ENCODE peak calls at places on chromosomes 6 and 20, in five cellular contexts. One of them, this sample, is unnamed.

GRCh38 chr6:170255426-170256125 is 35.3 kb downstream of the DLL1 start:
- DNase-seq in lung microvascular endothelial cell: no peak
- DNase-seq in stimulated activated CD4-positive, alpha-beta T cell treated with anti-CD3 and anti-CD28 coated beads, TNF-alpha, amount 100 ng/mL, for 4 hours: no peak
- DNase-seq in RCC 7860: no peak
- DNase-seq in stimulated activated CD8-positive, alpha-beta memory T cell treated with anti-CD3 and anti-CD28 coated beads, Interleukin-15, amount 100 ng/mL, for 1 hour: no peak
- DNase-seq in this sample: no peak

GRCh38 chr6:159047896-159048685 is 3.3 kb upstream of the TAGAP start:
- DNase-seq in RCC 7860: no peak
- DNase-seq in lung microvascular endothelial cell: no peak
- DNase-seq in stimulated activated CD8-positive, alpha-beta memory T cell treated with anti-CD3 and anti-CD28 coated beads, Interleukin-15, amount 100 ng/mL, for 1 hour: no peak
- DNase-seq in stimulated activated CD4-positive, alpha-beta T cell treated with anti-CD3 and anti-CD28 coated beads, TNF-alpha, amount 100 ng/mL, for 4 hours: no peak
- DNase-seq in this sample: no peak

GRCh38 chr20:62900692-62901584 is 25.4 kb downstream of the DIDO1 start:
- DNase-seq in RCC 7860: no peak
- DNase-seq in stimulated activated CD8-positive, alpha-beta memory T cell treated with anti-CD3 and anti-CD28 coated beads, Interleukin-15, amount 100 ng/mL, for 1 hour: no peak
- DNase-seq in lung microvascular endothelial cell: peak
- DNase-seq in stimulated activated CD4-positive, alpha-beta T cell treated with anti-CD3 and anti-CD28 coated beads, TNF-alpha, amount 100 ng/mL, for 4 hours: no peak
- DNase-seq in this sample: no peak

GRCh38 chr6:138397128-138397814 is 6.8 kb upstream of the HEBP2 start:
- DNase-seq in RCC 7860: no peak
- DNase-seq in lung microvascular endothelial cell: no peak
- DNase-seq in stimulated activated CD4-positive, alpha-beta T cell treated with anti-CD3 and anti-CD28 coated beads, TNF-alpha, amount 100 ng/mL, for 4 hours: no peak
- DNase-seq in stimulated activated CD8-positive, alpha-beta memory T cell treated with anti-CD3 and anti-CD28 coated beads, Interleukin-15, amount 100 ng/mL, for 1 hour: no peak
- DNase-seq in this sample: no peak

GRCh38 chr6:3913077-3913957 is 64.1 kb downstream of the FAM50B start:
- DNase-seq in RCC 7860: peak
- DNase-seq in lung microvascular endothelial cell: peak
- DNase-seq in stimulated activated CD4-positive, alpha-beta T cell treated with anti-CD3 and anti-CD28 coated beads, TNF-alpha, amount 100 ng/mL, for 4 hours: no peak
- DNase-seq in stimulated activated CD8-positive, alpha-beta memory T cell treated with anti-CD3 and anti-CD28 coated beads, Interleukin-15, amount 100 ng/mL, for 1 hour: no peak
- DNase-seq in this sample: peak

GRCh38 chr20:38748097-38748862 is at the start of gene ACTR5:
- DNase-seq in stimulated activated CD4-positive, alpha-beta T cell treated with anti-CD3 and anti-CD28 coated beads, TNF-alpha, amount 100 ng/mL, for 4 hours: peak
- DNase-seq in lung microvascular endothelial cell: peak
- DNase-seq in stimulated activated CD8-positive, alpha-beta memory T cell treated with anti-CD3 and anti-CD28 coated beads, Interleukin-15, amount 100 ng/mL, for 1 hour: peak
- DNase-seq in RCC 7860: peak
- DNase-seq in this sample: peak

GRCh38 chr20:38156888-38157634 is 8.0 kb downstream of the TGM2 start:
- DNase-seq in stimulated activated CD8-positive, alpha-beta memory T cell treated with anti-CD3 and anti-CD28 coated beads, Interleukin-15, amount 100 ng/mL, for 1 hour: no peak
- DNase-seq in stimulated activated CD4-positive, alpha-beta T cell treated with anti-CD3 and anti-CD28 coated beads, TNF-alpha, amount 100 ng/mL, for 4 hours: no peak
- DNase-seq in lung microvascular endothelial cell: peak
- DNase-seq in RCC 7860: peak
- DNase-seq in this sample: peak

GRCh38 chr6:126947070-126947469 is 171.4 kb upstream of the RSPO3 start:
- DNase-seq in stimulated activated CD8-positive, alpha-beta memory T cell treated with anti-CD3 and anti-CD28 coated beads, Interleukin-15, amount 100 ng/mL, for 1 hour: no peak
- DNase-seq in stimulated activated CD4-positive, alpha-beta T cell treated with anti-CD3 and anti-CD28 coated beads, TNF-alpha, amount 100 ng/mL, for 4 hours: no peak
- DNase-seq in lung microvascular endothelial cell: no peak
- DNase-seq in RCC 7860: no peak
- DNase-seq in this sample: no peak

GRCh38 chr20:45336530-45337366 is 11.5 kb downstream of the SDC4 start:
- DNase-seq in RCC 7860: peak
- DNase-seq in stimulated activated CD4-positive, alpha-beta T cell treated with anti-CD3 and anti-CD28 coated beads, TNF-alpha, amount 100 ng/mL, for 4 hours: no peak
- DNase-seq in lung microvascular endothelial cell: peak
- DNase-seq in stimulated activated CD8-positive, alpha-beta memory T cell treated with anti-CD3 and anti-CD28 coated beads, Interleukin-15, amount 100 ng/mL, for 1 hour: no peak
- DNase-seq in this sample: peak

GRCh38 chr20:17882065-17882833 is 86.3 kb downstream of the SNX5 start:
- DNase-seq in stimulated activated CD4-positive, alpha-beta T cell treated with anti-CD3 and anti-CD28 coated beads, TNF-alpha, amount 100 ng/mL, for 4 hours: no peak
- DNase-seq in stimulated activated CD8-positive, alpha-beta memory T cell treated with anti-CD3 and anti-CD28 coated beads, Interleukin-15, amount 100 ng/mL, for 1 hour: no peak
- DNase-seq in RCC 7860: no peak
- DNase-seq in lung microvascular endothelial cell: no peak
- DNase-seq in this sample: no peak

GRCh38 chr6:13454286-13455221 is 32.8 kb downstream of the GFOD1 start:
- DNase-seq in lung microvascular endothelial cell: peak
- DNase-seq in stimulated activated CD8-positive, alpha-beta memory T cell treated with anti-CD3 and anti-CD28 coated beads, Interleukin-15, amount 100 ng/mL, for 1 hour: peak
- DNase-seq in RCC 7860: peak
- DNase-seq in stimulated activated CD4-positive, alpha-beta T cell treated with anti-CD3 and anti-CD28 coated beads, TNF-alpha, amount 100 ng/mL, for 4 hours: peak
- DNase-seq in this sample: peak

GRCh38 chr20:14885661-14886060 is 548.2 kb upstream of the FLRT3 start:
- DNase-seq in stimulated activated CD8-positive, alpha-beta memory T cell treated with anti-CD3 and anti-CD28 coated beads, Interleukin-15, amount 100 ng/mL, for 1 hour: no peak
- DNase-seq in lung microvascular endothelial cell: no peak
- DNase-seq in stimulated activated CD4-positive, alpha-beta T cell treated with anti-CD3 and anti-CD28 coated beads, TNF-alpha, amount 100 ng/mL, for 4 hours: no peak
- DNase-seq in RCC 7860: no peak
- DNase-seq in this sample: no peak

GRCh38 chr6:130848945-130849344 is 21.7 kb downstream of the SMLR1 start:
- DNase-seq in stimulated activated CD8-positive, alpha-beta memory T cell treated with anti-CD3 and anti-CD28 coated beads, Interleukin-15, amount 100 ng/mL, for 1 hour: no peak
- DNase-seq in RCC 7860: no peak
- DNase-seq in lung microvascular endothelial cell: no peak
- DNase-seq in stimulated activated CD4-positive, alpha-beta T cell treated with anti-CD3 and anti-CD28 coated beads, TNF-alpha, amount 100 ng/mL, for 4 hours: no peak
- DNase-seq in this sample: peak

GRCh38 chr6:118398066-118398465 is 150.0 kb upstream of the PLN start:
- DNase-seq in lung microvascular endothelial cell: no peak
- DNase-seq in stimulated activated CD4-positive, alpha-beta T cell treated with anti-CD3 and anti-CD28 coated beads, TNF-alpha, amount 100 ng/mL, for 4 hours: no peak
- DNase-seq in RCC 7860: no peak
- DNase-seq in stimulated activated CD8-positive, alpha-beta memory T cell treated with anti-CD3 and anti-CD28 coated beads, Interleukin-15, amount 100 ng/mL, for 1 hour: no peak
- DNase-seq in this sample: no peak

GRCh38 chr6:24936641-24937317 is 1.0 kb upstream of the RIPOR2 start:
- DNase-seq in lung microvascular endothelial cell: no peak
- DNase-seq in stimulated activated CD8-positive, alpha-beta memory T cell treated with anti-CD3 and anti-CD28 coated beads, Interleukin-15, amount 100 ng/mL, for 1 hour: no peak
- DNase-seq in stimulated activated CD4-positive, alpha-beta T cell treated with anti-CD3 and anti-CD28 coated beads, TNF-alpha, amount 100 ng/mL, for 4 hours: peak
- DNase-seq in RCC 7860: no peak
- DNase-seq in this sample: no peak

GRCh38 chr6:41459738-41460137 is 86.4 kb upstream of the FOXP4 start:
- DNase-seq in stimulated activated CD4-positive, alpha-beta T cell treated with anti-CD3 and anti-CD28 coated beads, TNF-alpha, amount 100 ng/mL, for 4 hours: no peak
- DNase-seq in lung microvascular endothelial cell: no peak
- DNase-seq in RCC 7860: no peak
- DNase-seq in stimulated activated CD8-positive, alpha-beta memory T cell treated with anti-CD3 and anti-CD28 coated beads, Interleukin-15, amount 100 ng/mL, for 1 hour: no peak
- DNase-seq in this sample: no peak

GRCh38 chr6:132391391-132392291 is 9.6 kb downstream of the MOXD1 start:
- DNase-seq in stimulated activated CD4-positive, alpha-beta T cell treated with anti-CD3 and anti-CD28 coated beads, TNF-alpha, amount 100 ng/mL, for 4 hours: no peak
- DNase-seq in RCC 7860: peak
- DNase-seq in lung microvascular endothelial cell: peak
- DNase-seq in stimulated activated CD8-positive, alpha-beta memory T cell treated with anti-CD3 and anti-CD28 coated beads, Interleukin-15, amount 100 ng/mL, for 1 hour: no peak
- DNase-seq in this sample: peak

GRCh38 chr6:43222418-43223059 is 6.7 kb downstream of the DNPH1 start:
- DNase-seq in RCC 7860: no peak
- DNase-seq in stimulated activated CD8-positive, alpha-beta memory T cell treated with anti-CD3 and anti-CD28 coated beads, Interleukin-15, amount 100 ng/mL, for 1 hour: no peak
- DNase-seq in stimulated activated CD4-positive, alpha-beta T cell treated with anti-CD3 and anti-CD28 coated beads, TNF-alpha, amount 100 ng/mL, for 4 hours: no peak
- DNase-seq in lung microvascular endothelial cell: no peak
- DNase-seq in this sample: no peak

GRCh38 chr6:894274-894673 is 201.3 kb upstream of the EXOC2 start:
- DNase-seq in lung microvascular endothelial cell: no peak
- DNase-seq in RCC 7860: no peak
- DNase-seq in stimulated activated CD4-positive, alpha-beta T cell treated with anti-CD3 and anti-CD28 coated beads, TNF-alpha, amount 100 ng/mL, for 4 hours: no peak
- DNase-seq in stimulated activated CD8-positive, alpha-beta memory T cell treated with anti-CD3 and anti-CD28 coated beads, Interleukin-15, amount 100 ng/mL, for 1 hour: no peak
- DNase-seq in this sample: no peak

GRCh38 chr20:45834797-45835161 is 1.2 kb downstream of the SNX21 start:
- DNase-seq in stimulated activated CD8-positive, alpha-beta memory T cell treated with anti-CD3 and anti-CD28 coated beads, Interleukin-15, amount 100 ng/mL, for 1 hour: no peak
- DNase-seq in stimulated activated CD4-positive, alpha-beta T cell treated with anti-CD3 and anti-CD28 coated beads, TNF-alpha, amount 100 ng/mL, for 4 hours: no peak
- DNase-seq in lung microvascular endothelial cell: no peak
- DNase-seq in RCC 7860: no peak
- DNase-seq in this sample: no peak

GRCh38 chr6:106976270-106976669 is 1.7 kb upstream of the CD24 start:
- DNase-seq in stimulated activated CD4-positive, alpha-beta T cell treated with anti-CD3 and anti-CD28 coated beads, TNF-alpha, amount 100 ng/mL, for 4 hours: no peak
- DNase-seq in lung microvascular endothelial cell: no peak
- DNase-seq in RCC 7860: no peak
- DNase-seq in stimulated activated CD8-positive, alpha-beta memory T cell treated with anti-CD3 and anti-CD28 coated beads, Interleukin-15, amount 100 ng/mL, for 1 hour: no peak
- DNase-seq in this sample: no peak

GRCh38 chr6:75223461-75223860 is 17.6 kb upstream of the COL12A1 start:
- DNase-seq in lung microvascular endothelial cell: no peak
- DNase-seq in stimulated activated CD4-positive, alpha-beta T cell treated with anti-CD3 and anti-CD28 coated beads, TNF-alpha, amount 100 ng/mL, for 4 hours: no peak
- DNase-seq in stimulated activated CD8-positive, alpha-beta memory T cell treated with anti-CD3 and anti-CD28 coated beads, Interleukin-15, amount 100 ng/mL, for 1 hour: no peak
- DNase-seq in RCC 7860: no peak
- DNase-seq in this sample: no peak

GRCh38 chr6:132530293-132530974 is 7.6 kb upstream of the TAAR9 start:
- DNase-seq in stimulated activated CD8-positive, alpha-beta memory T cell treated with anti-CD3 and anti-CD28 coated beads, Interleukin-15, amount 100 ng/mL, for 1 hour: peak
- DNase-seq in lung microvascular endothelial cell: peak
- DNase-seq in RCC 7860: peak
- DNase-seq in stimulated activated CD4-positive, alpha-beta T cell treated with anti-CD3 and anti-CD28 coated beads, TNF-alpha, amount 100 ng/mL, for 4 hours: peak
- DNase-seq in this sample: peak

GRCh38 chr6:146578054-146578453 is 20.7 kb upstream of the ADGB start:
- DNase-seq in stimulated activated CD8-positive, alpha-beta memory T cell treated with anti-CD3 and anti-CD28 coated beads, Interleukin-15, amount 100 ng/mL, for 1 hour: no peak
- DNase-seq in lung microvascular endothelial cell: peak
- DNase-seq in stimulated activated CD4-positive, alpha-beta T cell treated with anti-CD3 and anti-CD28 coated beads, TNF-alpha, amount 100 ng/mL, for 4 hours: no peak
- DNase-seq in RCC 7860: no peak
- DNase-seq in this sample: peak

GRCh38 chr6:168201383-168201782 is 118.2 kb downstream of the DACT2 start:
- DNase-seq in lung microvascular endothelial cell: no peak
- DNase-seq in RCC 7860: no peak
- DNase-seq in stimulated activated CD8-positive, alpha-beta memory T cell treated with anti-CD3 and anti-CD28 coated beads, Interleukin-15, amount 100 ng/mL, for 1 hour: no peak
- DNase-seq in stimulated activated CD4-positive, alpha-beta T cell treated with anti-CD3 and anti-CD28 coated beads, TNF-alpha, amount 100 ng/mL, for 4 hours: no peak
- DNase-seq in this sample: no peak

GRCh38 chr6:159985296-159985940 is 16.5 kb downstream of the IGF2R start:
- DNase-seq in RCC 7860: no peak
- DNase-seq in stimulated activated CD4-positive, alpha-beta T cell treated with anti-CD3 and anti-CD28 coated beads, TNF-alpha, amount 100 ng/mL, for 4 hours: no peak
- DNase-seq in stimulated activated CD8-positive, alpha-beta memory T cell treated with anti-CD3 and anti-CD28 coated beads, Interleukin-15, amount 100 ng/mL, for 1 hour: no peak
- DNase-seq in lung microvascular endothelial cell: no peak
- DNase-seq in this sample: no peak

GRCh38 chr6:25619222-25619621 is 32.8 kb upstream of the SCGN start:
- DNase-seq in RCC 7860: no peak
- DNase-seq in lung microvascular endothelial cell: no peak
- DNase-seq in stimulated activated CD8-positive, alpha-beta memory T cell treated with anti-CD3 and anti-CD28 coated beads, Interleukin-15, amount 100 ng/mL, for 1 hour: no peak
- DNase-seq in stimulated activated CD4-positive, alpha-beta T cell treated with anti-CD3 and anti-CD28 coated beads, TNF-alpha, amount 100 ng/mL, for 4 hours: no peak
- DNase-seq in this sample: no peak

GRCh38 chr20:8423482-8423881 is 291.4 kb downstream of the PLCB1 start:
- DNase-seq in stimulated activated CD8-positive, alpha-beta memory T cell treated with anti-CD3 and anti-CD28 coated beads, Interleukin-15, amount 100 ng/mL, for 1 hour: no peak
- DNase-seq in RCC 7860: no peak
- DNase-seq in stimulated activated CD4-positive, alpha-beta T cell treated with anti-CD3 and anti-CD28 coated beads, TNF-alpha, amount 100 ng/mL, for 4 hours: no peak
- DNase-seq in lung microvascular endothelial cell: no peak
- DNase-seq in this sample: no peak

GRCh38 chr20:44866703-44867335 is 18.7 kb upstream of the YWHAB start:
- DNase-seq in RCC 7860: no peak
- DNase-seq in stimulated activated CD4-positive, alpha-beta T cell treated with anti-CD3 and anti-CD28 coated beads, TNF-alpha, amount 100 ng/mL, for 4 hours: no peak
- DNase-seq in stimulated activated CD8-positive, alpha-beta memory T cell treated with anti-CD3 and anti-CD28 coated beads, Interleukin-15, amount 100 ng/mL, for 1 hour: no peak
- DNase-seq in lung microvascular endothelial cell: no peak
- DNase-seq in this sample: no peak

GRCh38 chr6:72650081-72650745 is 28.3 kb downstream of the KCNQ5 start:
- DNase-seq in stimulated activated CD4-positive, alpha-beta T cell treated with anti-CD3 and anti-CD28 coated beads, TNF-alpha, amount 100 ng/mL, for 4 hours: no peak
- DNase-seq in RCC 7860: no peak
- DNase-seq in lung microvascular endothelial cell: no peak
- DNase-seq in stimulated activated CD8-positive, alpha-beta memory T cell treated with anti-CD3 and anti-CD28 coated beads, Interleukin-15, amount 100 ng/mL, for 1 hour: no peak
- DNase-seq in this sample: no peak

GRCh38 chr20:953742-954141 is 37.6 kb upstream of the ANGPT4 start:
- DNase-seq in lung microvascular endothelial cell: no peak
- DNase-seq in stimulated activated CD8-positive, alpha-beta memory T cell treated with anti-CD3 and anti-CD28 coated beads, Interleukin-15, amount 100 ng/mL, for 1 hour: no peak
- DNase-seq in stimulated activated CD4-positive, alpha-beta T cell treated with anti-CD3 and anti-CD28 coated beads, TNF-alpha, amount 100 ng/mL, for 4 hours: no peak
- DNase-seq in RCC 7860: no peak
- DNase-seq in this sample: no peak

GRCh38 chr6:138654715-138655634 is 118.6 kb upstream of the CCDC28A start:
- DNase-seq in lung microvascular endothelial cell: peak
- DNase-seq in stimulated activated CD8-positive, alpha-beta memory T cell treated with anti-CD3 and anti-CD28 coated beads, Interleukin-15, amount 100 ng/mL, for 1 hour: no peak
- DNase-seq in RCC 7860: no peak
- DNase-seq in stimulated activated CD4-positive, alpha-beta T cell treated with anti-CD3 and anti-CD28 coated beads, TNF-alpha, amount 100 ng/mL, for 4 hours: no peak
- DNase-seq in this sample: peak

GRCh38 chr6:15456422-15456821 is 206.4 kb downstream of the DTNBP1 start:
- DNase-seq in RCC 7860: no peak
- DNase-seq in stimulated activated CD4-positive, alpha-beta T cell treated with anti-CD3 and anti-CD28 coated beads, TNF-alpha, amount 100 ng/mL, for 4 hours: no peak
- DNase-seq in stimulated activated CD8-positive, alpha-beta memory T cell treated with anti-CD3 and anti-CD28 coated beads, Interleukin-15, amount 100 ng/mL, for 1 hour: no peak
- DNase-seq in lung microvascular endothelial cell: no peak
- DNase-seq in this sample: no peak

GRCh38 chr6:72649032-72649984 is 27.4 kb downstream of the KCNQ5 start:
- DNase-seq in stimulated activated CD4-positive, alpha-beta T cell treated with anti-CD3 and anti-CD28 coated beads, TNF-alpha, amount 100 ng/mL, for 4 hours: no peak
- DNase-seq in lung microvascular endothelial cell: no peak
- DNase-seq in RCC 7860: peak
- DNase-seq in stimulated activated CD8-positive, alpha-beta memory T cell treated with anti-CD3 and anti-CD28 coated beads, Interleukin-15, amount 100 ng/mL, for 1 hour: no peak
- DNase-seq in this sample: peak

GRCh38 chr20:25864986-25865714 is 168.5 kb upstream of the ZNF337 start:
- DNase-seq in stimulated activated CD4-positive, alpha-beta T cell treated with anti-CD3 and anti-CD28 coated beads, TNF-alpha, amount 100 ng/mL, for 4 hours: no peak
- DNase-seq in RCC 7860: no peak
- DNase-seq in stimulated activated CD8-positive, alpha-beta memory T cell treated with anti-CD3 and anti-CD28 coated beads, Interleukin-15, amount 100 ng/mL, for 1 hour: no peak
- DNase-seq in lung microvascular endothelial cell: no peak
- DNase-seq in this sample: no peak

GRCh38 chr20:23093613-23094012 is 7.5 kb upstream of the CD93 start:
- DNase-seq in stimulated activated CD8-positive, alpha-beta memory T cell treated with anti-CD3 and anti-CD28 coated beads, Interleukin-15, amount 100 ng/mL, for 1 hour: no peak
- DNase-seq in stimulated activated CD4-positive, alpha-beta T cell treated with anti-CD3 and anti-CD28 coated beads, TNF-alpha, amount 100 ng/mL, for 4 hours: no peak
- DNase-seq in lung microvascular endothelial cell: no peak
- DNase-seq in RCC 7860: no peak
- DNase-seq in this sample: no peak

GRCh38 chr6:37491830-37492208 is 7.9 kb downstream of the CCDC167 start:
- DNase-seq in stimulated activated CD4-positive, alpha-beta T cell treated with anti-CD3 and anti-CD28 coated beads, TNF-alpha, amount 100 ng/mL, for 4 hours: no peak
- DNase-seq in stimulated activated CD8-positive, alpha-beta memory T cell treated with anti-CD3 and anti-CD28 coated beads, Interleukin-15, amount 100 ng/mL, for 1 hour: no peak
- DNase-seq in lung microvascular endothelial cell: no peak
- DNase-seq in RCC 7860: no peak
- DNase-seq in this sample: no peak

GRCh38 chr6:107132330-107132954 is 17.1 kb upstream of the BEND3 start:
- DNase-seq in lung microvascular endothelial cell: peak
- DNase-seq in stimulated activated CD8-positive, alpha-beta memory T cell treated with anti-CD3 and anti-CD28 coated beads, Interleukin-15, amount 100 ng/mL, for 1 hour: no peak
- DNase-seq in stimulated activated CD4-positive, alpha-beta T cell treated with anti-CD3 and anti-CD28 coated beads, TNF-alpha, amount 100 ng/mL, for 4 hours: no peak
- DNase-seq in RCC 7860: no peak
- DNase-seq in this sample: no peak

GRCh38 chr20:10132391-10132790 is 86.2 kb upstream of the SNAP25 start:
- DNase-seq in lung microvascular endothelial cell: no peak
- DNase-seq in stimulated activated CD4-positive, alpha-beta T cell treated with anti-CD3 and anti-CD28 coated beads, TNF-alpha, amount 100 ng/mL, for 4 hours: no peak
- DNase-seq in RCC 7860: no peak
- DNase-seq in stimulated activated CD8-positive, alpha-beta memory T cell treated with anti-CD3 and anti-CD28 coated beads, Interleukin-15, amount 100 ng/mL, for 1 hour: no peak
- DNase-seq in this sample: no peak

GRCh38 chr6:166615059-166615770 is 11.8 kb downstream of the RPS6KA2 start:
- DNase-seq in RCC 7860: no peak
- DNase-seq in lung microvascular endothelial cell: peak
- DNase-seq in stimulated activated CD8-positive, alpha-beta memory T cell treated with anti-CD3 and anti-CD28 coated beads, Interleukin-15, amount 100 ng/mL, for 1 hour: no peak
- DNase-seq in stimulated activated CD4-positive, alpha-beta T cell treated with anti-CD3 and anti-CD28 coated beads, TNF-alpha, amount 100 ng/mL, for 4 hours: no peak
- DNase-seq in this sample: peak

This sample was measured in A172.